ENCODE peak calls at places on chromosome 4, in four cellular contexts. One of them, this sample, is unnamed.
A peak's percentile ranks its signal among the peaks of the same experiment; 100 is the strongest.

GRCh38 chr4:159105761-159106243 is 2.9 kb downstream of the RAPGEF2 start:
- DNase-seq in lower leg skin: no peak
- DNase-seq in NB4: peak; percentile 16
- DNase-seq in stomach: no peak
- DNase-seq in this sample: peak; percentile 63

GRCh38 chr4:96649536-96649935 is 809.6 kb downstream of the PDHA2 start:
- DNase-seq in lower leg skin: no peak
- DNase-seq in NB4: peak; percentile 17
- DNase-seq in stomach: no peak
- DNase-seq in this sample: no peak

GRCh38 chr4:23881052-23881501 is 8.8 kb downstream of the PPARGC1A start:
- DNase-seq in lower leg skin: no peak
- DNase-seq in stomach: no peak
- DNase-seq in NB4: peak; percentile 34
- DNase-seq in this sample: no peak

GRCh38 chr4:2258091-2259035 is 3.5 kb downstream of the MXD4 start:
- DNase-seq in lower leg skin: peak; percentile 13
- DNase-seq in NB4: no peak
- DNase-seq in stomach: peak; percentile 24
- DNase-seq in this sample: no peak

GRCh38 chr4:17166954-17167353 is 268.5 kb upstream of the LDB2 start:
- DNase-seq in NB4: peak; percentile 20
- DNase-seq in lower leg skin: no peak
- DNase-seq in stomach: no peak
- DNase-seq in this sample: no peak

GRCh38 chr4:127623755-127624087 is 9.0 kb upstream of the INTU start:
- DNase-seq in lower leg skin: no peak
- DNase-seq in stomach: no peak
- DNase-seq in NB4: no peak
- DNase-seq in this sample: peak; percentile 24

GRCh38 chr4:173403051-173403450 is 4.1 kb upstream of the SCRG1 start:
- DNase-seq in NB4: no peak
- DNase-seq in lower leg skin: no peak
- DNase-seq in stomach: no peak
- DNase-seq in this sample: no peak

GRCh38 chr4:8371251-8371995 is 69.1 kb downstream of the ACOX3 start:
- DNase-seq in NB4: no peak
- DNase-seq in lower leg skin: no peak
- DNase-seq in stomach: no peak
- DNase-seq in this sample: no peak

GRCh38 chr4:87949961-87950360 is 25.6 kb upstream of the SPP1 start:
- DNase-seq in NB4: no peak
- DNase-seq in lower leg skin: no peak
- DNase-seq in stomach: no peak
- DNase-seq in this sample: no peak

GRCh38 chr4:30720656-30721352 is 635 bp downstream of the PCDH7 start:
- DNase-seq in NB4: no peak
- DNase-seq in stomach: no peak
- DNase-seq in lower leg skin: no peak
- DNase-seq in this sample: no peak

GRCh38 chr4:53118676-53119075 is 247.2 kb downstream of the SCFD2 start:
- DNase-seq in NB4: no peak
- DNase-seq in stomach: no peak
- DNase-seq in lower leg skin: no peak
- DNase-seq in this sample: no peak

GRCh38 chr4:77538574-77539157 is 67.0 kb upstream of the CXCL13 start:
- DNase-seq in NB4: no peak
- DNase-seq in stomach: peak; percentile 86
- DNase-seq in lower leg skin: no peak
- DNase-seq in this sample: no peak

GRCh38 chr4:104693601-104694201 is 199.0 kb upstream of the CXXC4 start:
- DNase-seq in lower leg skin: no peak
- DNase-seq in stomach: no peak
- DNase-seq in NB4: peak; percentile 22
- DNase-seq in this sample: no peak

GRCh38 chr4:152500798-152501434 is 35.0 kb downstream of the FBXW7 start:
- DNase-seq in stomach: peak; percentile 36
- DNase-seq in NB4: peak; percentile 90
- DNase-seq in lower leg skin: peak; percentile 74
- DNase-seq in this sample: peak; percentile 94

GRCh38 chr4:48799157-48799556 is 19.1 kb upstream of the FRYL start:
- DNase-seq in lower leg skin: no peak
- DNase-seq in stomach: no peak
- DNase-seq in NB4: peak; percentile 22
- DNase-seq in this sample: no peak

GRCh38 chr4:114386637-114387233 is 211.9 kb upstream of the UGT8 start:
- DNase-seq in NB4: peak; percentile 36
- DNase-seq in stomach: no peak
- DNase-seq in lower leg skin: no peak
- DNase-seq in this sample: peak; percentile 45

GRCh38 chr4:91113130-91113706 is 986.0 kb downstream of the CCSER1 start:
- DNase-seq in NB4: peak; percentile 40
- DNase-seq in stomach: no peak
- DNase-seq in lower leg skin: no peak
- DNase-seq in this sample: peak; percentile 33

GRCh38 chr4:122480023-122480422 is 23.5 kb upstream of the IL2 start:
- DNase-seq in NB4: peak; percentile 5
- DNase-seq in lower leg skin: no peak
- DNase-seq in stomach: no peak
- DNase-seq in this sample: no peak

GRCh38 chr4:102500371-102501175 is 586 bp upstream of the NFKB1 start:
- DNase-seq in NB4: peak; percentile 58
- DNase-seq in lower leg skin: no peak
- DNase-seq in stomach: peak; percentile 50
- DNase-seq in this sample: peak; percentile 63

GRCh38 chr4:114263233-114263632 is 283.8 kb upstream of the ARSJ start:
- DNase-seq in NB4: no peak
- DNase-seq in stomach: no peak
- DNase-seq in lower leg skin: no peak
- DNase-seq in this sample: no peak

GRCh38 chr4:186701273-186701672 is 22.4 kb downstream of the FAT1 start:
- DNase-seq in NB4: no peak
- DNase-seq in stomach: no peak
- DNase-seq in lower leg skin: no peak
- DNase-seq in this sample: no peak

GRCh38 chr4:27811928-27812327 is 951.3 kb downstream of the STIM2 start:
- DNase-seq in stomach: no peak
- DNase-seq in NB4: no peak
- DNase-seq in lower leg skin: no peak
- DNase-seq in this sample: no peak

GRCh38 chr4:602559-602942 is 22.8 kb upstream of the PDE6B start:
- DNase-seq in NB4: peak; percentile 45
- DNase-seq in stomach: peak; percentile 69
- DNase-seq in lower leg skin: peak; percentile 45
- DNase-seq in this sample: peak; percentile 45

GRCh38 chr4:181224826-181225225 is 1018.4 kb upstream of the TENM3 start:
- DNase-seq in lower leg skin: no peak
- DNase-seq in NB4: no peak
- DNase-seq in stomach: no peak
- DNase-seq in this sample: no peak

DNA sequence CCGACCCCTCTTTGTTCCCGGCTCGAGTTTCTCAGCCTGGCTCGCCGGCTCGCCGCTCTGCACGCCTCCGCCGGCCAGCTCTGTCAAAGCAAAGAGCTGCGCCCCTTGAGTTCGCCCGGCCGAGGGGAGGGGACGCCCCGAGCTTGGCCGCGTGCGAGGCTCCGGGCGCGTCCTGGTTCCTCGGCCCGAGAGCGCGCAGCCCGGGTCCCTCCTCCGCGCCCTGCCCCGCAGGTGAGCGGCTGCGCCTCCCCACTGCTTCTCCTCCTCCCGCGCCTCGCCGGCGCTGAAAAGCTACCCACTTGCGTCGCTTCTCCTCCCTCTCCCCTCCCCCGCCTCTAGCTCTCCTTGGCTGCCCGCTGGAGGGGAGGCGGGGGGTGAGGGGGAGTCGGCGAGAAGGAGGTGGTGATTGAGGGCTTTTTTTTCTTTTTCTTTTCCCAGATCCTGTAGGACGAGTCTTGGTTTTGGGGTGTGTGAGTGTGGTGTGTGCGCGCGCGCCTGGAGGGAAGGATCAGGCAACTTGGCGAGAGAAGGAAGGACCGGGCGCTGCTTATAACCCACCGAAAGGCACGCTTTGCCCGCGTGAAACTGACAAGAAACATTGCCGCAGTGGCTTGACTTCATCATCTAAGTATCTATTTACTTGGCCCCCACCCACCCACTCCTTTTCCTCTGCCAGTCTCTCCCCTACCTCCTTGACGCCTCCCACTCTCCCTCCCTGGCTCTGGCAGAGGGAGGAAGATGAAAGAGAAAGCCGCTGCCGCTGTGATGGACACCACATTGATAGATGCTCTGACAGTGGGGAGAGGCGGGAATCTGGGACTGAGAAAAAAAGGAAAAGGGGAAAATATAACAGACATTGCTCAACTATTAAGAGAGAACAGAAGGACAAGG is at the start of gene LEF1:
- DNase-seq in lower leg skin: no peak
- DNase-seq in stomach: peak; percentile 34
- DNase-seq in NB4: no peak
- DNase-seq in this sample: peak; percentile 49
- TF ChIP-seq POLR2A in lower leg skin: no peak
- TF ChIP-seq POLR2A in stomach: no peak
- TF ChIP-seq POLR2A in NB4: no peak
- TF ChIP-seq POLR2A in this sample: no peak

GRCh38 chr4:94451669-94452475 is at the start of gene PDLIM5:
- DNase-seq in stomach: peak; percentile 93
- DNase-seq in lower leg skin: peak; percentile 84
- DNase-seq in NB4: peak; percentile 93
- DNase-seq in this sample: peak; percentile 94
- TF ChIP-seq POLR2A in stomach: peak; percentile 95
- TF ChIP-seq POLR2A in lower leg skin: peak; percentile 76
- TF ChIP-seq POLR2A in NB4: peak; percentile 60
- TF ChIP-seq POLR2A in this sample: peak; percentile 72

GRCh38 chr4:74365761-74366160 is 816 bp downstream of the EREG start:
- DNase-seq in stomach: peak; percentile 45
- DNase-seq in NB4: no peak
- DNase-seq in lower leg skin: no peak
- DNase-seq in this sample: no peak
- TF ChIP-seq POLR2A in stomach: no peak
- TF ChIP-seq POLR2A in NB4: no peak
- TF ChIP-seq POLR2A in lower leg skin: no peak
- TF ChIP-seq POLR2A in this sample: no peak

DNA sequence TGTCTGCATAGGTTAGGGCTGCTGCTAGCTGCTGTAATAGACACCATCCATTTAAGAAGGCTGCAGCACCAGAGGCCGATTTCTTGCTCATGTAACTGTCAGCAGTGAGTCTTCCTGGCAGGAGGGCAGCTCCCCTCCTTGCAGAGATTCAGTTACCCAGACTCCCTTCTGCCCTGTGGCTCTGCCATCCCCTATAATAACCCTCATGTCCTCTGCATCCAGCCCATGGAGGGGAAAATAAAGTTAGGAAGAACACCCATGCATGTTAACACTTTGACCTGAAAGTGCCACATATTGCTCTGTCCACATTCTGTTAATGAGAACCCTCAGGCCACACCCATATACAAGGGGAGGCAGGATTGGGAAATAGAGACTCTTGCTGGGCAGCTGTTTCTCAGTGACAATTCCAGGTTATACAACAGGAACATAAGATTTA is 5.4 kb downstream of the STBD1 start:
- DNase-seq in NB4: peak; percentile 64
- DNase-seq in lower leg skin: no peak
- DNase-seq in stomach: no peak
- DNase-seq in this sample: no peak
- TF ChIP-seq POLR2A in NB4: no peak
- TF ChIP-seq POLR2A in lower leg skin: no peak
- TF ChIP-seq POLR2A in stomach: no peak
- TF ChIP-seq POLR2A in this sample: no peak

DNA sequence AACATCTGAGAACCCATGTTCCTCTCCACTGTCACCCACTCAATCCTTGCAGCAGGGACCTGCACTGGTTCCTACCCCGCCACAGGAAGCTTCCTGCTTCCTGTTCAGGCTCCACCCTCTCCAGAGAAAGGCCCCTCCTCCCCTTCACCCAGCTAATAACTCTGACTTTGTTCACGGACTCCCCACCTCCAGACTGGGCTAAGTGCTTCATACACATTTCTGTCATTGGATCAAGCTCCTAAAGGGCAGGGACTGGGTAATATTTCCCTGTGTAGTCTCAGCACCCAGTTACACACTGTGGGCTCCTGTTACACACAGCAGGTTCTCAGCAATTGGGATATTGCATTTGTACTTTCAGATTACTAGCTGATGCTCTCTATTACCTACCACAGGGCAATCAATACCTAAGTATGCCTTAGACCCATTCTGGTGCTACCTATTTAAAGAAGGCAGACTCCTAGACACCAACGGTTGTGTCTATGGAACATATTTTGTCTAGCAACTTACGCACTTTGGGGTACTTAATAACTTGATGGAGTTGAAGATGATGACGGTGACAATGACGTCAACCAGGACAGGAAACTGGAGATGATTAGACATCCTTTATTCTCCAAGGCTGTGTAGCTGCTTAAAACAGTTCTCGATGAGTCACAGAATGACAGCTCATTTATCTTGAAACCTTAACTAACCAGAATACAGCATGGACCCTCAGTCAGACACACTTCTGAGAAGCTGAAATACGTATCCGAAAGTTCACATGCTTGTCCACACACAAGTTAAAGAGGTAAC is 58.1 kb downstream of the MAML3 start:
- DNase-seq in NB4: peak; percentile 80
- DNase-seq in stomach: no peak
- DNase-seq in lower leg skin: peak; percentile 35
- DNase-seq in this sample: peak; percentile 43
- TF ChIP-seq POLR2A in NB4: peak; percentile 31
- TF ChIP-seq POLR2A in stomach: no peak
- TF ChIP-seq POLR2A in lower leg skin: no peak
- TF ChIP-seq POLR2A in this sample: peak; percentile 83

DNA sequence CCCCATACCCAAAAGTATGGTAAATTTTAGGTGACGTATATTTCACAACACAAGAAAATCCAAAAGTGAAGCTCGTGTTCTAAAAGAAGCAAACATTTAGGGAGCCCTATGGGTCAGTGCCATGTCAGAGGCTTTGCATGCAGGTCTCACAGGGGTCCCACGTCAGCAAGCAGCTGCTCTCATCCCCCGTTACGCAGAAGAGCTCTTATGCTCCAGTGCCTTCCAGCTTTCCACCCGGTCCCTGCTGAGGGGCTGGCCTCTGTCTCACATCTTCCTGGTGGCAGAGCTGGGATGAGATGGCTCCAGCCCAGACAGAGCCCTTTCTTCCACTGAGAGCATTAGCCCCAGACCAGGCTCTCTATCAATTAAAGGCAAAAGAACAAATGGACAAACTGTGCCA is 82.0 kb downstream of the IRF2 start:
- DNase-seq in stomach: no peak
- DNase-seq in NB4: no peak
- DNase-seq in lower leg skin: no peak
- DNase-seq in this sample: no peak
- TF ChIP-seq POLR2A in stomach: no peak
- TF ChIP-seq POLR2A in NB4: no peak
- TF ChIP-seq POLR2A in lower leg skin: no peak
- TF ChIP-seq POLR2A in this sample: no peak